ENCODE peak calls at places on chromosomes 1 and 21, in six cellular contexts. A is cardiac fibroblast, Y is progenitor cell of endocrine pancreas, K is GM20000, H is cardiac muscle cell, X is neural crest cell. U is an unnamed sample.

GRCh38 chr21:40143822-40144525 is 276.7 kb downstream of the PCP4 start:
- DNase-seq in A (peak), Y (peak), K (peak), H (peak), X (peak), U (no peak)

GRCh38 chr1:171898956-171899355 is 57.7 kb downstream of the DNM3 start:
- DNase-seq in A (no peak), Y (no peak), K (no peak), H (peak), X (peak), U (no peak)

GRCh38 chr1:2046225-2046917 is 3.8 kb upstream of the PRKCZ start:
- DNase-seq in A (peak), Y (peak), K (peak), H (peak), X (peak), U (no peak)

GRCh38 chr1:10401281-10401680 is 2.4 kb downstream of the PGD start:
- DNase-seq in A (peak), Y (no peak), K (no peak), H (no peak), X (no peak), U (no peak)

GRCh38 chr1:119920104-119920968 is 24.0 kb upstream of the ADAM30 start:
- DNase-seq in A (no peak), Y (no peak), K (no peak), H (no peak), X (no peak), U (no peak)

GRCh38 chr21:36893581-36893980 is 72.9 kb downstream of the HLCS start:
- DNase-seq in A (no peak), Y (no peak), K (no peak), H (no peak), X (no peak), U (no peak)

GRCh38 chr1:8395433-8395866 is 77.5 kb downstream of the SLC45A1 start:
- DNase-seq in A (no peak), Y (no peak), K (peak), H (no peak), X (no peak), U (no peak)

GRCh38 chr1:32782086-32782485 is 35.1 kb downstream of the YARS1 start:
- DNase-seq in A (peak), Y (no peak), K (no peak), H (no peak), X (no peak), U (no peak)

GRCh38 chr21:31429500-31429899 is 85.4 kb upstream of the TIAM1 start:
- DNase-seq in A (no peak), Y (no peak), K (no peak), H (no peak), X (no peak), U (no peak)

GRCh38 chr1:110672753-110673108 is 2.0 kb downstream of the KCNA3 start:
- DNase-seq in A (no peak), Y (no peak), K (peak), H (no peak), X (no peak), U (no peak)

GRCh38 chr1:66685670-66686069 is 66.6 kb upstream of the DYNLT5 start:
- DNase-seq in A (peak), Y (no peak), K (no peak), H (no peak), X (no peak), U (no peak)

GRCh38 chr1:33181038-33181861 is 593 bp downstream of the TRIM62 start:
- DNase-seq in A (peak), Y (peak), K (peak), H (peak), X (peak), U (no peak)

GRCh38 chr1:246142320-246142893 is 364.7 kb downstream of the SMYD3 start:
- DNase-seq in A (peak), Y (no peak), K (no peak), H (no peak), X (no peak), U (no peak)

GRCh38 chr1:36084502-36085115 is 715 bp downstream of the TEKT2 start:
- DNase-seq in A (no peak), Y (no peak), K (no peak), H (no peak), X (no peak), U (no peak)

GRCh38 chr1:46675549-46676314 is 4.1 kb downstream of the TEX38 start:
- DNase-seq in A (no peak), Y (no peak), K (peak), H (no peak), X (no peak), U (no peak)

GRCh38 chr1:33257759-33258712 is 1.7 kb downstream of the ZNF362 start:
- DNase-seq in A (no peak), Y (no peak), K (no peak), H (peak), X (no peak), U (no peak)

GRCh38 chr1:241531195-241532172 is 694 bp upstream of the KMO start:
- DNase-seq in A (peak), Y (no peak), K (peak), H (peak), X (no peak), U (no peak)

GRCh38 chr1:22141948-22142314 is 966 bp downstream of the WNT4 start:
- DNase-seq in A (no peak), Y (no peak), K (peak), H (peak), X (no peak), U (no peak)

GRCh38 chr1:22142315-22143064 is 407 bp downstream of the WNT4 start:
- DNase-seq in A (peak), Y (peak), K (peak), H (peak), X (no peak), U (no peak)

GRCh38 chr1:22143586-22144033 is 713 bp upstream of the WNT4 start:
- DNase-seq in A (no peak), Y (no peak), K (no peak), H (no peak), X (no peak), U (no peak)

GRCh38 chr1:22141493-22141892 is 1.4 kb downstream of the WNT4 start:
- DNase-seq in A (no peak), Y (no peak), K (no peak), H (no peak), X (no peak), U (no peak)

DNA sequence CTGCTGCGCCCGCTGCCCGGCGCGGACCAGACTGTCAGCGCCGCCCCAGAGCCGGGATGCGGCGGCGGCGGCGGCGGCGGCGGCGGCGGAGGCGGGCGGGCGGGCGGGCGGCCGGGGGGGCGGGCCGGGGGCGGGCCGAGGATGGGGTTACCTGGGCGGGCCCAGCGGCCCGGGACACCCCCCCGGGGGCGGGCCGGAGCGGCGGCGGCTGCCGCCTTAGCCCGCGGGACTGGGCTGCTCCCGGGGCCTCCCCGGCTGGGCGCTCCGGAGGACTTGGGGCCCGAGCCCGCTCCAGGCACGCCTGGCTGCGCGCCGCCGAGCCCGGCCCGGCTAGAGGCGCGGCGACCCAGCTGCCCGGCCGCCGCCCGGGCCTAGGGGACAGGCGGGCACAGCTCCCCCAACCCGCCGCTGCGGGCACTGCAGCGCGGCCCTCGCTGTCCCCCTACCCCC is at the start of gene WNT4:
- DNase-seq in A (no peak), Y (peak), K (peak), H (peak), X (peak), U (no peak)
- TF ChIP-seq CTCF in A (no peak), Y (peak), K (peak), H (no peak), X (peak), U (no peak)

GRCh38 chr1:6794164-6794563 is 8.9 kb downstream of the CAMTA1 start:
- DNase-seq in A (peak), Y (no peak), K (peak), H (no peak), X (no peak), U (no peak)
- TF ChIP-seq CTCF in A (peak), Y (peak), K (no peak), H (peak), X (peak), U (peak)

GRCh38 chr1:37877991-37878544 is 18.7 kb upstream of the MTF1 start:
- DNase-seq in A (no peak), Y (no peak), K (no peak), H (no peak), X (no peak), U (no peak)

GRCh38 chr1:37872692-37873091 is 13.3 kb upstream of the MTF1 start:
- DNase-seq in A (no peak), Y (no peak), K (no peak), H (no peak), X (no peak), U (no peak)

GRCh38 chr1:37879865-37880264 is 20.5 kb upstream of the MTF1 start:
- DNase-seq in A (no peak), Y (no peak), K (no peak), H (no peak), X (no peak), U (no peak)

GRCh38 chr1:37875833-37876232 is 16.4 kb upstream of the MTF1 start:
- DNase-seq in A (peak), Y (no peak), K (no peak), H (no peak), X (no peak), U (no peak)
- TF ChIP-seq CTCF in A (peak), Y (no peak), K (no peak), H (peak), X (peak), U (no peak)

GRCh38 chr1:26285366-26286063 is 5.6 kb downstream of the SH3BGRL3 start:
- DNase-seq in A (no peak), Y (peak), K (peak), H (peak), X (peak), U (no peak)
- TF ChIP-seq CTCF in A (peak), Y (peak), K (peak), H (peak), X (peak), U (peak)

GRCh38 chr1:23081376-23081775 is 62.1 kb downstream of the KDM1A start:
- DNase-seq in A (peak), Y (no peak), K (no peak), H (peak), X (no peak), U (no peak)
- TF ChIP-seq CTCF in A (peak), Y (peak), K (no peak), H (peak), X (peak), U (no peak)

DNA sequence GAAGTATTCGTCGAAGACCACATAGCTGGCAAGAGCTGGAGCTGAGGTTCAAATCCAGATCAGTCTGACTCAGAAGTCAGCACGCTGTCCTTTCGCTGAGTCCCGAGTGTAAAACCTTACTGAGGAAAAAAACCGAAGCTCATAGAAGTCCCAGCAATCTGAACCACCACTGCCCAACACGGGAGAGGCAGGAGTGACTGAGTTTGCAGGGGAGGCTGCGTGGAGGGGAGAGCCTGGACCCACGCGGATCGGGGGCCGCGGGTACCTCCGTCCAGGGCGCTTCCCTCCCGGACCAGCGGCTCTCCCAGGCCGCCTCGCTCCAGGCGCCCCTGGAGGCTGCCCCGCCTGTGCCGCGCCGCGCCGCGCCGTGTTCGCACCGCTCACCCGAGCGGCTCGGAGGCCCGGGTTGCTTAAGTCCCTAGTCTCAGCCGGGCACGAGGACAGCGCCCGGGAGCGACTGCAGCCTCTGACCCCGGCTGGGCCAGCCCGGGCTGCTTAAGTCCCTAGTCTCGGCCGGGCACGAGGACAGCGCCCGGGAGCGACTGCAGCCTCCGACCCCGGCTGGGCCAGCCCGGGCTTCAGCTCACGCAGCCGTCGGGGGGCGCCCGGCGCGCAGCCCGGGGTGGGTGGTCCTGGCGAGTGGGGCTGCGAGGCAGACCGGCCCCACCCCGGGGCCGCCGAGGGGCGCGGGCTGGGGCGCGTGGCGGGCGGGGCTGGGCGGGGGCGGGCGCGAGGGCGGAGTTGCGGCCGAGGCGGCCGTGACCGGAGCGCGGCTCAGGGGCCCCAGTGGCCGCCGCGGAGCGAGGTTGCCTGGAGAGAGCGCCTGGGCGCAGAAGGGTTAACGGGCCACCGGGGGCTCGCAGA is at the start of gene ADAMTSL4:
- DNase-seq in A (peak), Y (peak), K (peak), H (peak), X (peak), U (peak)
- TF ChIP-seq CTCF in A (no peak), Y (peak), K (no peak), H (peak), X (peak), U (no peak)

GRCh38 chr21:14262039-14262438 is 46.1 kb downstream of the RBM11 start:
- DNase-seq in A (no peak), Y (no peak), K (no peak), H (no peak), X (no peak), U (no peak)

GRCh38 chr21:14263879-14264278 is 47.9 kb downstream of the RBM11 start:
- DNase-seq in A (no peak), Y (no peak), K (no peak), H (no peak), X (no peak), U (no peak)

GRCh38 chr21:14260459-14260764 is 44.5 kb downstream of the RBM11 start:
- DNase-seq in A (no peak), Y (no peak), K (no peak), H (no peak), X (no peak), U (no peak)

GRCh38 chr21:14259669-14260458 is 43.9 kb downstream of the RBM11 start:
- DNase-seq in A (peak), Y (no peak), K (peak), H (peak), X (no peak), U (peak)
- TF ChIP-seq CTCF in A (peak), Y (peak), K (peak), H (peak), X (peak), U (peak)